ENCODE peak calls at places on chromosomes 13 and 19, in ten cellular contexts. One of them, this sample, is unnamed.

GRCh38 chr13:47869780-47870179 is 131.3 kb downstream of the SUCLA2 start:
- DNase-seq in ACHN: no peak
- DNase-seq in neural progenitor cell: no peak
- DNase-seq in heart left ventricle: no peak
- DNase-seq in kidney glomerular epithelial cell: no peak
- DNase-seq in ELR: peak; percentile 37
- DNase-seq in kidney tubule cell: peak; percentile 78
- DNase-seq in DMS79 treated with DMSO at 0.1 percent for 48 hours: no peak
- DNase-seq in left ventricle myocardium inferior: no peak
- DNase-seq in EH: no peak
- DNase-seq in this sample: no peak

GRCh38 chr13:88895261-88895941 is 1224.2 kb downstream of the SLITRK5 start:
- DNase-seq in heart left ventricle: no peak
- DNase-seq in kidney tubule cell: no peak
- DNase-seq in left ventricle myocardium inferior: no peak
- DNase-seq in ELR: no peak
- DNase-seq in DMS79 treated with DMSO at 0.1 percent for 48 hours: no peak
- DNase-seq in ACHN: no peak
- DNase-seq in kidney glomerular epithelial cell: no peak
- DNase-seq in neural progenitor cell: no peak
- DNase-seq in EH: no peak
- DNase-seq in this sample: no peak

GRCh38 chr13:113364933-113365371 is 1.0 kb upstream of the GRTP1 start:
- DNase-seq in ELR: no peak
- DNase-seq in DMS79 treated with DMSO at 0.1 percent for 48 hours: no peak
- DNase-seq in EH: no peak
- DNase-seq in neural progenitor cell: no peak
- DNase-seq in kidney glomerular epithelial cell: no peak
- DNase-seq in ACHN: no peak
- DNase-seq in heart left ventricle: no peak
- DNase-seq in kidney tubule cell: no peak
- DNase-seq in left ventricle myocardium inferior: no peak
- DNase-seq in this sample: no peak

GRCh38 chr19:38654478-38655079 is 7.1 kb downstream of the ACTN4 start:
- DNase-seq in left ventricle myocardium inferior: no peak
- DNase-seq in heart left ventricle: no peak
- DNase-seq in kidney tubule cell: peak; percentile 26
- DNase-seq in neural progenitor cell: no peak
- DNase-seq in ACHN: no peak
- DNase-seq in kidney glomerular epithelial cell: no peak
- DNase-seq in DMS79 treated with DMSO at 0.1 percent for 48 hours: no peak
- DNase-seq in EH: peak; percentile 93
- DNase-seq in ELR: peak; percentile 56
- DNase-seq in this sample: no peak

GRCh38 chr19:34651747-34652146 is 25.2 kb downstream of the SCGB2B2 start:
- DNase-seq in EH: no peak
- DNase-seq in ACHN: no peak
- DNase-seq in kidney tubule cell: no peak
- DNase-seq in neural progenitor cell: no peak
- DNase-seq in heart left ventricle: no peak
- DNase-seq in kidney glomerular epithelial cell: no peak
- DNase-seq in ELR: no peak
- DNase-seq in left ventricle myocardium inferior: no peak
- DNase-seq in DMS79 treated with DMSO at 0.1 percent for 48 hours: no peak
- DNase-seq in this sample: no peak

GRCh38 chr13:64551755-64552154 is 2678.4 kb downstream of the PCDH9 start:
- DNase-seq in kidney tubule cell: peak; percentile 1
- DNase-seq in DMS79 treated with DMSO at 0.1 percent for 48 hours: no peak
- DNase-seq in neural progenitor cell: no peak
- DNase-seq in left ventricle myocardium inferior: no peak
- DNase-seq in EH: peak; percentile 81
- DNase-seq in kidney glomerular epithelial cell: no peak
- DNase-seq in ACHN: no peak
- DNase-seq in heart left ventricle: no peak
- DNase-seq in ELR: peak; percentile 87
- DNase-seq in this sample: no peak

GRCh38 chr13:83515267-83515666 is 367.0 kb downstream of the SLITRK1 start:
- DNase-seq in heart left ventricle: no peak
- DNase-seq in DMS79 treated with DMSO at 0.1 percent for 48 hours: no peak
- DNase-seq in neural progenitor cell: no peak
- DNase-seq in kidney tubule cell: no peak
- DNase-seq in ACHN: no peak
- DNase-seq in left ventricle myocardium inferior: no peak
- DNase-seq in EH: peak; percentile 57
- DNase-seq in kidney glomerular epithelial cell: peak; percentile 6
- DNase-seq in ELR: peak; percentile 44
- DNase-seq in this sample: no peak

GRCh38 chr19:50478901-50479715 is 2.5 kb upstream of the GARIN5A start:
- DNase-seq in EH: peak; percentile 51
- DNase-seq in kidney tubule cell: no peak
- DNase-seq in ELR: peak; percentile 75
- DNase-seq in left ventricle myocardium inferior: no peak
- DNase-seq in DMS79 treated with DMSO at 0.1 percent for 48 hours: no peak
- DNase-seq in kidney glomerular epithelial cell: no peak
- DNase-seq in neural progenitor cell: peak; percentile 59
- DNase-seq in ACHN: no peak
- DNase-seq in heart left ventricle: no peak
- DNase-seq in this sample: peak; percentile 86

GRCh38 chr13:93172109-93172508 is 54.5 kb upstream of the GPC6 start:
- DNase-seq in neural progenitor cell: peak; percentile 7
- DNase-seq in DMS79 treated with DMSO at 0.1 percent for 48 hours: no peak
- DNase-seq in ELR: peak; percentile 12
- DNase-seq in kidney tubule cell: no peak
- DNase-seq in ACHN: no peak
- DNase-seq in heart left ventricle: no peak
- DNase-seq in EH: peak; percentile 9
- DNase-seq in left ventricle myocardium inferior: no peak
- DNase-seq in kidney glomerular epithelial cell: no peak
- DNase-seq in this sample: no peak

GRCh38 chr19:41264581-41265375 is 606 bp downstream of the HNRNPUL1 start:
- DNase-seq in kidney glomerular epithelial cell: no peak
- DNase-seq in neural progenitor cell: peak; percentile 54
- DNase-seq in EH: peak; percentile 60
- DNase-seq in left ventricle myocardium inferior: peak; percentile 54
- DNase-seq in kidney tubule cell: peak; percentile 60
- DNase-seq in ACHN: peak; percentile 44
- DNase-seq in ELR: peak; percentile 70
- DNase-seq in heart left ventricle: peak; percentile 59
- DNase-seq in DMS79 treated with DMSO at 0.1 percent for 48 hours: peak; percentile 20
- DNase-seq in this sample: peak; percentile 27

GRCh38 chr19:50479761-50480251 is 3.2 kb upstream of the GARIN5A start:
- DNase-seq in ACHN: no peak
- DNase-seq in DMS79 treated with DMSO at 0.1 percent for 48 hours: no peak
- DNase-seq in kidney tubule cell: no peak
- DNase-seq in heart left ventricle: no peak
- DNase-seq in kidney glomerular epithelial cell: no peak
- DNase-seq in EH: no peak
- DNase-seq in neural progenitor cell: no peak
- DNase-seq in ELR: no peak
- DNase-seq in left ventricle myocardium inferior: no peak
- DNase-seq in this sample: no peak

GRCh38 chr13:50524540-50524939 is 319.0 kb downstream of the DLEU7 start:
- DNase-seq in EH: no peak
- DNase-seq in kidney tubule cell: no peak
- DNase-seq in kidney glomerular epithelial cell: no peak
- DNase-seq in ACHN: no peak
- DNase-seq in DMS79 treated with DMSO at 0.1 percent for 48 hours: no peak
- DNase-seq in neural progenitor cell: no peak
- DNase-seq in heart left ventricle: no peak
- DNase-seq in ELR: no peak
- DNase-seq in left ventricle myocardium inferior: no peak
- DNase-seq in this sample: no peak

GRCh38 chr19:52065399-52065798 is 16.8 kb upstream of the ZNF432 start:
- DNase-seq in ELR: no peak
- DNase-seq in kidney tubule cell: no peak
- DNase-seq in heart left ventricle: no peak
- DNase-seq in left ventricle myocardium inferior: no peak
- DNase-seq in ACHN: no peak
- DNase-seq in kidney glomerular epithelial cell: no peak
- DNase-seq in neural progenitor cell: no peak
- DNase-seq in DMS79 treated with DMSO at 0.1 percent for 48 hours: no peak
- DNase-seq in EH: no peak
- DNase-seq in this sample: no peak

GRCh38 chr19:51490676-51491075 is 10.9 kb downstream of the SIGLEC12 start:
- DNase-seq in EH: no peak
- DNase-seq in DMS79 treated with DMSO at 0.1 percent for 48 hours: no peak
- DNase-seq in left ventricle myocardium inferior: no peak
- DNase-seq in heart left ventricle: no peak
- DNase-seq in ELR: no peak
- DNase-seq in kidney glomerular epithelial cell: no peak
- DNase-seq in ACHN: no peak
- DNase-seq in kidney tubule cell: no peak
- DNase-seq in neural progenitor cell: no peak
- DNase-seq in this sample: no peak

GRCh38 chr13:107057028-107057427 is 489.1 kb upstream of the ARGLU1 start:
- DNase-seq in kidney tubule cell: no peak
- DNase-seq in DMS79 treated with DMSO at 0.1 percent for 48 hours: no peak
- DNase-seq in EH: no peak
- DNase-seq in ELR: no peak
- DNase-seq in heart left ventricle: no peak
- DNase-seq in kidney glomerular epithelial cell: no peak
- DNase-seq in neural progenitor cell: no peak
- DNase-seq in ACHN: no peak
- DNase-seq in left ventricle myocardium inferior: no peak
- DNase-seq in this sample: no peak

GRCh38 chr19:2250765-2251576 is 1.8 kb downstream of the AMH start:
- DNase-seq in DMS79 treated with DMSO at 0.1 percent for 48 hours: no peak
- DNase-seq in kidney glomerular epithelial cell: no peak
- DNase-seq in ELR: no peak
- DNase-seq in EH: no peak
- DNase-seq in kidney tubule cell: no peak
- DNase-seq in neural progenitor cell: no peak
- DNase-seq in left ventricle myocardium inferior: no peak
- DNase-seq in heart left ventricle: no peak
- DNase-seq in ACHN: no peak
- DNase-seq in this sample: no peak

GRCh38 chr13:84645196-84646071 is 763.2 kb upstream of the SLITRK1 start:
- DNase-seq in neural progenitor cell: no peak
- DNase-seq in heart left ventricle: no peak
- DNase-seq in kidney glomerular epithelial cell: no peak
- DNase-seq in kidney tubule cell: peak; percentile 84
- DNase-seq in DMS79 treated with DMSO at 0.1 percent for 48 hours: no peak
- DNase-seq in left ventricle myocardium inferior: no peak
- DNase-seq in EH: peak; percentile 94
- DNase-seq in ELR: no peak
- DNase-seq in ACHN: no peak
- DNase-seq in this sample: no peak

GRCh38 chr13:105336706-105337582 is 1198.5 kb downstream of the EFNB2 start:
- DNase-seq in kidney tubule cell: peak; percentile 6
- DNase-seq in DMS79 treated with DMSO at 0.1 percent for 48 hours: no peak
- DNase-seq in ELR: no peak
- DNase-seq in neural progenitor cell: no peak
- DNase-seq in heart left ventricle: no peak
- DNase-seq in left ventricle myocardium inferior: no peak
- DNase-seq in EH: peak; percentile 81
- DNase-seq in ACHN: no peak
- DNase-seq in kidney glomerular epithelial cell: no peak
- DNase-seq in this sample: no peak

GRCh38 chr13:60795219-60795618 is 398.2 kb downstream of the TDRD3 start:
- DNase-seq in neural progenitor cell: no peak
- DNase-seq in kidney tubule cell: no peak
- DNase-seq in heart left ventricle: no peak
- DNase-seq in EH: no peak
- DNase-seq in left ventricle myocardium inferior: no peak
- DNase-seq in DMS79 treated with DMSO at 0.1 percent for 48 hours: peak; percentile 87
- DNase-seq in ACHN: no peak
- DNase-seq in ELR: no peak
- DNase-seq in kidney glomerular epithelial cell: no peak
- DNase-seq in this sample: no peak

GRCh38 chr13:24660023-24660806 is 20.0 kb upstream of the ATP12A start:
- DNase-seq in left ventricle myocardium inferior: no peak
- DNase-seq in kidney glomerular epithelial cell: no peak
- DNase-seq in heart left ventricle: no peak
- DNase-seq in EH: peak; percentile 14
- DNase-seq in DMS79 treated with DMSO at 0.1 percent for 48 hours: no peak
- DNase-seq in ELR: peak; percentile 22
- DNase-seq in ACHN: no peak
- DNase-seq in kidney tubule cell: no peak
- DNase-seq in neural progenitor cell: no peak
- DNase-seq in this sample: no peak

GRCh38 chr19:11577451-11578341 is at the start of gene ACP5:
- DNase-seq in heart left ventricle: no peak
- DNase-seq in kidney tubule cell: no peak
- DNase-seq in ACHN: no peak
- DNase-seq in left ventricle myocardium inferior: no peak
- DNase-seq in EH: peak; percentile 44
- DNase-seq in DMS79 treated with DMSO at 0.1 percent for 48 hours: no peak
- DNase-seq in neural progenitor cell: no peak
- DNase-seq in ELR: no peak
- DNase-seq in kidney glomerular epithelial cell: no peak
- DNase-seq in this sample: no peak

GRCh38 chr13:44664308-44664707 is 88.2 kb upstream of the TSC22D1 start:
- DNase-seq in left ventricle myocardium inferior: no peak
- DNase-seq in neural progenitor cell: peak; percentile 62
- DNase-seq in heart left ventricle: no peak
- DNase-seq in EH: no peak
- DNase-seq in kidney tubule cell: no peak
- DNase-seq in ACHN: no peak
- DNase-seq in kidney glomerular epithelial cell: no peak
- DNase-seq in ELR: no peak
- DNase-seq in DMS79 treated with DMSO at 0.1 percent for 48 hours: no peak
- DNase-seq in this sample: no peak

GRCh38 chr13:30255696-30256095 is 51.7 kb downstream of the KATNAL1 start:
- DNase-seq in DMS79 treated with DMSO at 0.1 percent for 48 hours: no peak
- DNase-seq in kidney tubule cell: peak; percentile 8
- DNase-seq in EH: peak; percentile 16
- DNase-seq in heart left ventricle: no peak
- DNase-seq in ELR: peak; percentile 12
- DNase-seq in ACHN: no peak
- DNase-seq in kidney glomerular epithelial cell: no peak
- DNase-seq in neural progenitor cell: no peak
- DNase-seq in left ventricle myocardium inferior: no peak
- DNase-seq in this sample: no peak

GRCh38 chr13:99033814-99034213 is 56.0 kb upstream of the DOCK9 start:
- DNase-seq in EH: peak; percentile 47
- DNase-seq in DMS79 treated with DMSO at 0.1 percent for 48 hours: peak; percentile 90
- DNase-seq in heart left ventricle: no peak
- DNase-seq in ACHN: peak; percentile 37
- DNase-seq in neural progenitor cell: peak; percentile 33
- DNase-seq in kidney glomerular epithelial cell: peak; percentile 32
- DNase-seq in left ventricle myocardium inferior: no peak
- DNase-seq in ELR: peak; percentile 72
- DNase-seq in kidney tubule cell: peak; percentile 64
- DNase-seq in this sample: no peak

GRCh38 chr19:5826531-5827341 is 12.8 kb downstream of the FUT6 start:
- DNase-seq in left ventricle myocardium inferior: peak; percentile 66
- DNase-seq in ELR: peak; percentile 53
- DNase-seq in EH: peak; percentile 53
- DNase-seq in heart left ventricle: peak; percentile 70
- DNase-seq in neural progenitor cell: peak; percentile 82
- DNase-seq in kidney glomerular epithelial cell: peak; percentile 49
- DNase-seq in DMS79 treated with DMSO at 0.1 percent for 48 hours: peak; percentile 82
- DNase-seq in ACHN: peak; percentile 82
- DNase-seq in kidney tubule cell: peak; percentile 87
- DNase-seq in this sample: peak; percentile 86

GRCh38 chr19:51994048-51994644 is 7.5 kb upstream of the ZNF350 start:
- DNase-seq in kidney tubule cell: no peak
- DNase-seq in kidney glomerular epithelial cell: no peak
- DNase-seq in heart left ventricle: no peak
- DNase-seq in ELR: no peak
- DNase-seq in DMS79 treated with DMSO at 0.1 percent for 48 hours: no peak
- DNase-seq in left ventricle myocardium inferior: no peak
- DNase-seq in EH: no peak
- DNase-seq in neural progenitor cell: no peak
- DNase-seq in ACHN: no peak
- DNase-seq in this sample: no peak

GRCh38 chr19:58325623-58326022 is 1.2 kb upstream of the ZSCAN22 start:
- DNase-seq in EH: no peak
- DNase-seq in kidney glomerular epithelial cell: no peak
- DNase-seq in ELR: peak; percentile 56
- DNase-seq in kidney tubule cell: peak; percentile 30
- DNase-seq in ACHN: no peak
- DNase-seq in DMS79 treated with DMSO at 0.1 percent for 48 hours: no peak
- DNase-seq in neural progenitor cell: no peak
- DNase-seq in left ventricle myocardium inferior: no peak
- DNase-seq in heart left ventricle: no peak
- DNase-seq in this sample: no peak

This sample was measured in ELF-1.